ENCODE peak calls at places on chromosomes 11 and 22, in five cellular contexts. A is heart right ventricle, G is breast epithelium, B is Caco-2, E is IMR-90. H is an unnamed sample.

GRCh38 chr11:134223066-134223465 is 701 bp downstream of the NCAPD3 start:
- DNase-seq in G (no peak), E (no peak), A (no peak), B (no peak), H (no peak)

GRCh38 chr11:125903753-125904659 is at the start of gene DDX25:
- DNase-seq in E (no peak), A (no peak), G (no peak), B (no peak), H (peak)

GRCh38 chr11:60854140-60854846 is 1.5 kb downstream of the PTGDR2 start:
- DNase-seq in G (no peak), B (no peak), E (no peak), A (no peak), H (no peak)

GRCh38 chr11:40204228-40204627 is 1255.2 kb downstream of the LRRC4C start:
- DNase-seq in G (no peak), B (no peak), E (no peak), A (no peak), H (no peak)

GRCh38 chr22:36052505-36052941 is 23.9 kb upstream of the RBFOX2 start:
- DNase-seq in G (no peak), A (no peak), B (peak), E (peak), H (no peak)

GRCh38 chr11:66479741-66480115 is 506 bp upstream of the DPP3 start:
- DNase-seq in G (no peak), E (no peak), B (no peak), A (no peak), H (no peak)

GRCh38 chr11:26186389-26186788 is 145.5 kb upstream of the ANO3 start:
- DNase-seq in G (no peak), B (no peak), E (no peak), A (no peak), H (no peak)

GRCh38 chr22:32905400-32905799 is 103.9 kb downstream of the TIMP3 start:
- DNase-seq in A (no peak), G (no peak), E (no peak), B (no peak), H (no peak)

GRCh38 chr11:71131861-71132260 is 120.5 kb downstream of the SHANK2 start:
- DNase-seq in E (no peak), G (peak), A (no peak), B (no peak), H (no peak)

GRCh38 chr11:79237111-79237510 is 203.7 kb downstream of the TENM4 start:
- DNase-seq in A (no peak), B (no peak), E (no peak), G (no peak), H (no peak)

GRCh38 chr11:118924591-118925585 is 838 bp downstream of the BCL9L start:
- DNase-seq in A (peak), B (peak), G (no peak), E (peak), H (no peak)

GRCh38 chr11:67436459-67437081 is 912 bp downstream of the PTPRCAP start:
- DNase-seq in E (no peak), G (no peak), B (peak), A (no peak), H (no peak)

GRCh38 chr11:17827006-17827405 is 92.4 kb downstream of the KCNC1 start:
- DNase-seq in G (no peak), A (no peak), B (peak), E (no peak), H (no peak)

GRCh38 chr11:64716471-64717267 is 6.3 kb downstream of the NRXN2 start:
- DNase-seq in G (no peak), E (no peak), A (no peak), B (no peak), H (no peak)

GRCh38 chr11:125070699-125071254 is 7.7 kb downstream of the SLC37A2 start:
- DNase-seq in B (peak), G (no peak), E (peak), A (peak), H (no peak)

GRCh38 chr22:45910928-45911467 is 66.0 kb downstream of the WNT7B start:
- DNase-seq in G (no peak), A (no peak), B (no peak), E (no peak), H (no peak)

GRCh38 chr11:128867277-128867676 is at the start of gene KCNJ1:
- DNase-seq in E (no peak), A (no peak), G (no peak), B (no peak), H (no peak)

GRCh38 chr11:57307666-57308270 is 17.0 kb downstream of the TNKS1BP1 start:
- DNase-seq in E (no peak), A (no peak), B (no peak), G (no peak), H (no peak)

GRCh38 chr22:30806391-30806861 is 111.8 kb downstream of the OSBP2 start:
- DNase-seq in B (no peak), A (no peak), G (no peak), E (peak), H (no peak)

GRCh38 chr11:119188067-119188466 is 2.8 kb downstream of the NHERF4 start:
- DNase-seq in G (no peak), B (no peak), A (no peak), E (no peak), H (no peak)

GRCh38 chr11:88849368-88849767 is 216.4 kb downstream of the GRM5 start:
- DNase-seq in B (no peak), G (no peak), E (peak), A (no peak), H (no peak)

GRCh38 chr11:48090174-48090573 is 109.8 kb downstream of the PTPRJ start:
- DNase-seq in G (no peak), A (no peak), E (no peak), B (no peak), H (no peak)

GRCh38 chr11:124661553-124661952 is 12.0 kb downstream of the SIAE start:
- DNase-seq in E (no peak), G (no peak), A (no peak), B (no peak), H (no peak)

GRCh38 chr11:33701831-33702230 is 1.2 kb upstream of the C11orf91 start:
- DNase-seq in A (no peak), E (peak), B (no peak), G (no peak), H (no peak)

DNA sequence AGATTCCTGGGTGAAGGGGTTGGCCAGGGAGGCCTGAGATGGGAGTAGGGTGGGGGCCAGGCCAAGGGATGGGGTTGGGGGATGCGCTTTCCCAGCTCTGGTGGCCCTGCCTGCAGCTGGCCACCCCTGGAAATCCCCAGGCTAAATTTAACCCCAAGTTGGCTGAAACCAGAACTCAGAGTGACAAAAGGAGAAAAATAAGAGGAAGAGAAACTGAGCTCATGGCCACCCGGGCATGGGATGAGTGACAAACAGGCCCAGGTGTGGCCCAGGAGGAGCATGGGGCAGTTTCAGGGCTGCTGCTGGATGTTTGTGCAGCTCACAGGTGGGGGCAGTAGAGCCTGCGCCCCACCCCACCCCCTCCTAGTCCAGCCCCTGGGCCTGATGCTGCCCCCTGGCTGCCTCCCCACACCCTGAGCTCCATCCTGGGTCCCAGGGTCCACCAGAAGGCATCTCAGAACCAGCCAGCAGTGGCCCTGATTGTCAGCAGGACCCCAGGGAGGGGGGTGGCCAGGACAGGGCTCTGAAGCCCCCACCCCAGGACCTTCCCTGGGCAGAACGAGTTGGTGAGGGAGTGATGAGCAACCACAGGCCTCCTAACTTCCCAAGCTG is 48.0 kb downstream of the IGLL5 start:
- DNase-seq in B (no peak), G (no peak), A (no peak), E (no peak), H (no peak)
- TF ChIP-seq CTCF in B (peak), G (no peak), A (no peak), E (no peak), H (no peak)

GRCh38 chr11:73333626-73334199 is 25.6 kb downstream of the ARHGEF17 start:
- DNase-seq in E (no peak), A (no peak), G (no peak), B (no peak), H (no peak)

GRCh38 chr11:73333173-73333572 is 25.1 kb downstream of the ARHGEF17 start:
- DNase-seq in G (no peak), E (no peak), A (no peak), B (no peak), H (no peak)

GRCh38 chr11:73331138-73331916 is 23.3 kb downstream of the ARHGEF17 start:
- DNase-seq in B (peak), G (no peak), E (peak), A (peak), H (peak)

GRCh38 chr11:73327812-73328364 is 19.8 kb downstream of the ARHGEF17 start:
- DNase-seq in G (no peak), A (no peak), E (no peak), B (no peak), H (no peak)

GRCh38 chr11:73330569-73331093 is 22.6 kb downstream of the ARHGEF17 start:
- DNase-seq in B (peak), A (no peak), E (peak), G (no peak), H (no peak)
- TF ChIP-seq CTCF in B (peak), A (no peak), E (peak), G (no peak), H (peak)

GRCh38 chr22:49514656-49515055 is 313.0 kb downstream of the BRD1 start:
- DNase-seq in G (peak), B (no peak), A (no peak), E (no peak), H (no peak)

GRCh38 chr22:49513358-49513851 is 314.3 kb downstream of the BRD1 start:
- DNase-seq in E (no peak), B (no peak), G (no peak), A (no peak), H (no peak)

GRCh38 chr22:49517211-49517610 is 310.5 kb downstream of the BRD1 start:
- DNase-seq in E (no peak), G (peak), B (no peak), A (no peak), H (no peak)

GRCh38 chr22:49514211-49514610 is 313.5 kb downstream of the BRD1 start:
- DNase-seq in B (no peak), A (no peak), G (peak), E (no peak), H (no peak)

DNA sequence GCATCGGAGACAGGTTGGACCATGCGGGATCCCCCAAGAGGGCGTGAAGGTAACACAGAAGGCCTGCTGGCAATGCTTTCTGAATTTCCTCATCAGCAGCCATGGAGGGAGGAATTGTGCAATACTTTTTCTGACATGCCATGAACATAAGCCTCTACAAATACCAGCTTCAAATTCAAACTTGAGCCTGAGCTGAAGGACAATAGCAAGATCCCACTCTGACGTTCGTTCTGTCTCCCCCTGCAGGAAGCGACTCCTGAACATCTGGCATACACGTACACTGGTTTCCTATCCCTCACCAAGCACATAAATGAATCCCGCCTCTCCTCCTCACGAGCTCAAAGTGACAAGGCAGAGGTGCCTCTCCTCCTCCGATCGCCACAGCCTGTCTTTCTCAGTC is 312.2 kb downstream of the BRD1 start:
- DNase-seq in E (no peak), A (no peak), B (peak), G (peak), H (no peak)
- TF ChIP-seq CTCF in E (no peak), A (no peak), B (peak), G (no peak), H (peak)

GRCh38 chr22:24156146-24156914 is 25.0 kb upstream of the SUSD2 start:
- DNase-seq in B (no peak), A (no peak), E (peak), G (no peak), H (no peak)

GRCh38 chr22:24155597-24156145 is 25.6 kb upstream of the SUSD2 start:
- DNase-seq in G (peak), B (peak), A (peak), E (peak), H (peak)

GRCh38 chr22:24159650-24160049 is 21.6 kb upstream of the SUSD2 start:
- DNase-seq in G (no peak), B (no peak), E (no peak), A (no peak), H (no peak)

GRCh38 chr22:24156915-24157782 is 24.1 kb upstream of the SUSD2 start:
- DNase-seq in B (peak), E (peak), A (peak), G (peak), H (peak)

DNA sequence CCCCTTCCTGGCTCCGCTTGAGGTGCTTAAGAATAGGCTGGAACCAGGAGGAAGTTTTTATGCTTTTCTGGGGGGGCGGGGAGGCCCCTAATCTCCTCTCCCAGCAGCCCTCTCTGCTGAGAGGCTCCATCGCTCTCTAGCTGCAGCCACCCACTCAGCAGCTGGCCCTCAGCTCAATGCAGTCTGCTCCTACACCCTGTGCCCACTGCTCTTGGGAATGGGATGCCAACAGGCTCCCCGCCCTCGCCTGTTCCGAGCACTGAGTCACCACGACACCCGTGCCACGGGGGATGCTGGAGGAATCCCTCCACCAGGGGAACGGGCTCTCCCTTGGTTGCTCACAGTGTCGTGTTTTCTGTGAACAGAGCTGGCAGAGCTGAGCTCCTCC is 23.5 kb upstream of the SUSD2 start:
- DNase-seq in E (no peak), G (no peak), A (no peak), B (no peak), H (no peak)
- TF ChIP-seq CTCF in E (no peak), G (no peak), A (no peak), B (no peak), H (no peak)

GRCh38 chr11:104338186-104338585 is 174.2 kb upstream of the PDGFD start:
- DNase-seq in B (no peak), E (peak), G (no peak), A (no peak), H (no peak)

GRCh38 chr11:104339383-104339831 is 175.5 kb upstream of the PDGFD start:
- DNase-seq in E (no peak), G (no peak), A (no peak), B (no peak), H (no peak)

GRCh38 chr11:104343578-104343977 is 179.6 kb upstream of the PDGFD start:
- DNase-seq in A (no peak), B (peak), G (no peak), E (peak), H (no peak)
- TF ChIP-seq CTCF in A (no peak), B (peak), G (no peak), E (peak), H (peak)

GRCh38 chr22:23270212-23270733 is 90.0 kb downstream of the BCR start:
- DNase-seq in G (no peak), E (peak), B (no peak), A (no peak), H (no peak)
- TF ChIP-seq CTCF in G (no peak), E (peak), B (no peak), A (no peak), H (peak)

GRCh38 chr11:83410605-83411565 is 124.7 kb upstream of the CCDC90B start:
- DNase-seq in A (no peak), E (no peak), B (no peak), G (peak), H (no peak)
- TF ChIP-seq CTCF in A (no peak), E (no peak), B (no peak), G (no peak), H (no peak)